ENCODE peak calls at places on chromosomes 4 and X, in eight cellular contexts. K is hepatocyte; Z is small intestine; E is T-helper 22 cell; H is Right ventricle myocardium superior; Y is stimulated activated CD4-positive, alpha-beta T cell treated with anti-CD3 and anti-CD28 coated beads, Interleukin-1b, Interleukin-23, amount 100 ng/mL, for 24 hours; A is NCI-H187; S is IMR-90. J is an unnamed sample.

GRCh38 chrX:101160001-101160400 is 59.6 kb upstream of the DRP2 start:
- DNase-seq in Y (no peak), E (no peak), A (no peak), S (no peak), H (no peak), Z (no peak), K (no peak), J (no peak)

GRCh38 chrX:1321689-1322088 is 14.9 kb upstream of the IL3RA start:
- DNase-seq in H (peak), K (no peak), A (no peak), E (no peak), Y (no peak), Z (no peak), S (no peak), J (no peak)

GRCh38 chr4:52551487-52551886 is 107.6 kb downstream of the USP46 start:
- DNase-seq in Z (no peak), A (no peak), E (no peak), Y (no peak), H (peak), K (no peak), S (no peak), J (no peak)

GRCh38 chr4:1201851-1202525 is 29.6 kb upstream of the SPON2 start:
- DNase-seq in K (peak), S (peak), E (peak), Z (peak), A (no peak), H (peak), Y (peak), J (peak)

GRCh38 chrX:9662148-9662547 is 103.5 kb downstream of the GPR143 start:
- DNase-seq in K (no peak), S (peak), Z (no peak), A (no peak), Y (no peak), H (no peak), E (no peak), J (no peak)

GRCh38 chrX:135384161-135384836 is 37.4 kb upstream of the SMIM10L2A start:
- DNase-seq in Z (peak), A (no peak), E (peak), H (no peak), S (no peak), K (no peak), Y (no peak), J (no peak)

GRCh38 chrX:310621-311155 is 7.9 kb downstream of the GTPBP6 start:
- DNase-seq in H (peak), S (no peak), Y (no peak), A (no peak), E (no peak), K (no peak), Z (no peak), J (peak)

GRCh38 chr4:7431696-7432530 is 2.8 kb downstream of the PSAPL1 start:
- DNase-seq in S (no peak), Z (no peak), Y (no peak), E (no peak), K (peak), A (peak), H (peak), J (peak)

GRCh38 chr4:168683595-168683994 is 186.7 kb downstream of the PALLD start:
- DNase-seq in K (no peak), S (peak), Y (no peak), E (no peak), A (no peak), Z (no peak), H (no peak), J (no peak)

GRCh38 chr4:3059090-3059428 is 15.3 kb downstream of the HTT-AS start:
- DNase-seq in K (no peak), S (no peak), Z (no peak), H (no peak), E (no peak), A (no peak), Y (no peak), J (no peak)

GRCh38 chr4:72569719-72570235 is 756 bp upstream of the ADAMTS3 start:
- DNase-seq in E (no peak), H (peak), Z (no peak), S (peak), K (no peak), A (no peak), Y (no peak), J (no peak)

GRCh38 chrX:134948333-134949241 is 42.2 kb upstream of the SMIM10 start:
- DNase-seq in K (peak), S (peak), A (no peak), E (no peak), Y (no peak), Z (peak), H (no peak), J (no peak)

J was measured in heart left ventricle.